ENCODE peak calls at places on chromosomes 11 and 22, in eight cellular contexts. Q, C, K, J, P, L, O and H are unnamed samples.

GRCh38 chr11:75344186-75344585 is 7.3 kb downstream of the ARRB1 start:
- DNase-seq in Q (no peak), C (no peak), K (no peak), J (no peak), P (no peak), L (no peak), O (no peak), H (peak; percentile 32)

GRCh38 chr11:62889484-62890437 is 9.1 kb downstream of the SLC3A2 start:
- DNase-seq in Q (peak; percentile 23), C (no peak), K (no peak), J (no peak), P (peak; percentile 67), L (peak; percentile 60), O (no peak), H (no peak)

GRCh38 chr11:129323896-129324522 is 51.6 kb upstream of the BARX2 start:
- DNase-seq in Q (peak; percentile 28), C (no peak), K (peak; percentile 59), J (peak; percentile 25), P (peak; percentile 27), L (no peak), O (no peak), H (no peak)

GRCh38 chr11:121138259-121138658 is 37.2 kb downstream of the TECTA start:
- DNase-seq in Q (no peak), C (no peak), K (no peak), J (no peak), P (no peak), L (no peak), O (no peak), H (no peak)

GRCh38 chr11:47786373-47786772 is 19.2 kb upstream of the FNBP4 start:
- DNase-seq in Q (peak; percentile 50), C (no peak), K (no peak), J (peak; percentile 27), P (no peak), L (no peak), O (no peak), H (no peak)

GRCh38 chr11:11605821-11606450 is 15.9 kb downstream of the GALNT18 start:
- DNase-seq in Q (no peak), C (no peak), K (no peak), J (no peak), P (no peak), L (no peak), O (no peak), H (no peak)

GRCh38 chr11:13051257-13051656 is 42.1 kb downstream of the RASSF10 start:
- DNase-seq in Q (no peak), C (no peak), K (no peak), J (no peak), P (no peak), L (no peak), O (no peak), H (no peak)

GRCh38 chr11:79503028-79503427 is 62.2 kb upstream of the TENM4 start:
- DNase-seq in Q (no peak), C (no peak), K (no peak), J (no peak), P (no peak), L (no peak), O (no peak), H (peak; percentile 54)

GRCh38 chr11:8045839-8046238 is 35.2 kb upstream of the TUB start:
- DNase-seq in Q (no peak), C (no peak), K (no peak), J (no peak), P (no peak), L (no peak), O (no peak), H (no peak)

GRCh38 chr11:68843703-68844312 is 2.1 kb upstream of the CPT1A start:
- DNase-seq in Q (no peak), C (peak; percentile 92), K (no peak), J (peak; percentile 75), P (peak; percentile 95), L (peak; percentile 42), O (peak; percentile 71), H (peak; percentile 72)

GRCh38 chr11:126281245-126281644 is 1.6 kb upstream of the TIRAP start:
- DNase-seq in Q (no peak), C (no peak), K (no peak), J (no peak), P (no peak), L (no peak), O (no peak), H (no peak)

GRCh38 chr11:119629834-119630624 is 99.0 kb downstream of the NECTIN1 start:
- DNase-seq in Q (no peak), C (no peak), K (no peak), J (no peak), P (no peak), L (no peak), O (no peak), H (no peak)

GRCh38 chr22:23772315-23773246 is at the start of gene MMP11:
- DNase-seq in Q (no peak), C (peak; percentile 63), K (peak; percentile 49), J (peak; percentile 60), P (peak; percentile 76), L (peak; percentile 59), O (peak; percentile 68), H (peak; percentile 67)
- TF ChIP-seq POLR2A in Q (no peak), C (no peak), K (no peak), J (no peak), P (no peak), L (peak; percentile 39), O (no peak), H (no peak)

DNA sequence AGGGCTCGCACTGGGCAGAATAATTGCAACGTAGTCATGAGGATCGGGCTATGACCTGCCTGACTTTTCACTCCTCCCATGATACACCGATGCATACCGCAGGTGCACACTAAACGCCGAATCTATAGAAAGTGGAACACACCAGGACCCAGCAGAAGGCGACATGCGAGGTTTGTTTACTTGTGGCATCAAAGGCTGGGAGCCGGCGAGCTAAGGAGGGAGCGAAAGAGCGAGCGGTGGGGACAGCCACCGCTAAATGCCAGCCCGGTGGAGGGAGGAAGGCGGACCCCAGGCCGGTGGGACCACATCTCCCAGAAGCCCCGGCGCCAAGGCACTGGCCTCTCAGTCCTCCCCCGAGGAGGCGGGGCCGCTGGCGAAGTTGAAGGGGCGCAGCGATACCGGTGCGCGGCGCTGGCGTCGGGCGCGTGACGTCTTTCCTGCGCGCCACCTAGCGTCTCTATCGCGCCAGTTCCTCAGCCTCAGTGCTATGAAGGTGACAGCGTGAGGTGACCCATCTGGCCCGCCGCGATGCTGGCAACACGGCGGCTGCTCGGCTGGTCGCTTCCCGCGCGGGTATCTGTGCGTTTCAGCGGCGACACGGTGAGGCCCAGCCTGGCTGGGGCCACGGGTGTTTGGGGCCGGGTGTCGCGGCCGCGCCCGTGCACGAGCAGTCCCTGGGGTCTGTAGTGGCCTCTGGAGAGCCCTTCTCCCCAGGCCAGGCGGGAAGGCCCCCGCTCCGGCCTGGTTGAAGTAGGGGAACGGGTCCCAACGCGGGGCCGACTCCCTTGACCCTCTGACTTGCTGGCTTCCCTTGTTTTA is at the start of gene NDUFV1:
- DNase-seq in Q (peak; percentile 87), C (peak; percentile 98), K (peak; percentile 95), J (peak; percentile 98), P (peak; percentile 98), L (peak; percentile 96), O (peak; percentile 90), H (peak; percentile 97)
- TF ChIP-seq POLR2A in Q (peak; percentile 73), C (peak; percentile 64), K (peak; percentile 29), J (peak; percentile 70), P (peak; percentile 90), L (peak; percentile 69), O (peak; percentile 78), H (peak; percentile 51)

GRCh38 chr11:46247090-46247489 is 30.4 kb upstream of the CREB3L1 start:
- DNase-seq in Q (no peak), C (no peak), K (no peak), J (peak; percentile 69), P (no peak), L (no peak), O (no peak), H (no peak)
- TF ChIP-seq POLR2A in Q (no peak), C (no peak), K (no peak), J (peak; percentile 18), P (no peak), L (no peak), O (no peak), H (no peak)

GRCh38 chr22:37817705-37818311 is 5.4 kb upstream of the GALR3 start:
- DNase-seq in Q (peak; percentile 68), C (peak; percentile 82), K (peak; percentile 93), J (peak; percentile 86), P (peak; percentile 90), L (peak; percentile 79), O (peak; percentile 95), H (peak; percentile 87)
- TF ChIP-seq POLR2A in Q (peak; percentile 42), C (no peak), K (no peak), J (no peak), P (no peak), L (peak; percentile 26), O (no peak), H (peak; percentile 38)

DNA sequence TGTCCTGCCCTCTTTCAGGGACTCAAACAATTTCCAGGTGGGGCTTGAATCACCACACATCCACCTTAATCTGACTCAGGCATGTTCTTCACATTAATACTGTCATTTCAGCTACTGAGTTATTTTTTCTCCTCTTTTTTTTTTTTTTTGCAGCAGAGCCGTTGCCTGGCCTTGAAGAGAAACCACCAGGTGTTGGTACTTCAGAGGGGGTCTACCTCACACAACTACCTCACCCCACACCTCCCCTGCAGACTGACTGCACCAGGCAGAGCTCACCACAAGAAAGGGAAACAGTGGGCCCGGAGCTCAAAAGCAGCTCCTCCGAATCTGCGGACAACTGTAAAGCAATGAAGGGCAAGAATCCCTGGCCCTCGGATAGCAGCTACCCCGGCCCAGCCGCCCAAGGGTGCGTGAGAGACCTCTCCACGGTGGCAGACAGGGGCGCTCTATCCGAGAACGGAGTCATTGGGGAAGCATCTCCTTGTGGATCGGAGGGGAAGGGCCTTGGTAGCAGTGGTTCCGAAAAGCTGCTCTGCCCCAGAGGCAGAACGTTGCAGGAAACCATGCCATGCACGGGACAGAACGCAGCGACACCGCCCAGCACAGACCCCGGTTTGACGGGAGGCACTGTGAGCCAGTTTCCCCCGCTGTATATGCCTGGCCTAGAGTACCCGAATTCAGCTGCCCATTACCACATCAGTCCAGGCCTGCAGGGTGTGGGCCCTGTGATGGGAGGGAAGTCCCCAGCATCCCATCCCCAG is 15.1 kb upstream of the SLC25A18 start:
- DNase-seq in Q (no peak), C (no peak), K (no peak), J (no peak), P (no peak), L (no peak), O (no peak), H (no peak)
- TF ChIP-seq POLR2A in Q (no peak), C (no peak), K (no peak), J (no peak), P (no peak), L (no peak), O (no peak), H (no peak)